ENCODE peak calls at places on chromosomes 3 and 15, in eight cellular contexts. One of them, this sample, is unnamed.
A peak's percentile ranks its signal among the peaks of the same experiment; 100 is the strongest.

GRCh38 chr3:29775352-29775751 is 494.5 kb downstream of the RBMS3 start:
- DNase-seq in fibroblast of pulmonary artery: peak; percentile 36
- DNase-seq in adrenal gland: no peak
- DNase-seq in mammary epithelial cell: no peak
- DNase-seq in stomach: no peak
- DNase-seq in tibial artery: no peak
- DNase-seq in uterus: no peak
- DNase-seq in psoas muscle: no peak
- DNase-seq in this sample: no peak

GRCh38 chr15:41630616-41631218 is 29.5 kb upstream of the MGA start:
- DNase-seq in fibroblast of pulmonary artery: no peak
- DNase-seq in adrenal gland: no peak
- DNase-seq in mammary epithelial cell: no peak
- DNase-seq in stomach: no peak
- DNase-seq in tibial artery: no peak
- DNase-seq in uterus: no peak
- DNase-seq in psoas muscle: no peak
- DNase-seq in this sample: no peak

GRCh38 chr3:144114767-144115166 is 143.1 kb downstream of the DIPK2A start:
- DNase-seq in fibroblast of pulmonary artery: no peak
- DNase-seq in adrenal gland: no peak
- DNase-seq in mammary epithelial cell: no peak
- DNase-seq in stomach: no peak
- DNase-seq in tibial artery: no peak
- DNase-seq in uterus: no peak
- DNase-seq in psoas muscle: no peak
- DNase-seq in this sample: no peak

GRCh38 chr3:69915726-69916125 is 83.8 kb upstream of the SAMMSON start:
- DNase-seq in fibroblast of pulmonary artery: no peak
- DNase-seq in adrenal gland: no peak
- DNase-seq in mammary epithelial cell: no peak
- DNase-seq in stomach: no peak
- DNase-seq in tibial artery: no peak
- DNase-seq in uterus: no peak
- DNase-seq in psoas muscle: no peak
- DNase-seq in this sample: no peak

GRCh38 chr3:52118156-52118875 is 35.9 kb downstream of the POC1A start:
- DNase-seq in fibroblast of pulmonary artery: no peak
- DNase-seq in adrenal gland: no peak
- DNase-seq in mammary epithelial cell: no peak
- DNase-seq in stomach: no peak
- DNase-seq in tibial artery: no peak
- DNase-seq in uterus: no peak
- DNase-seq in psoas muscle: no peak
- DNase-seq in this sample: no peak

GRCh38 chr3:174614046-174614445 is 245.1 kb upstream of the NAALADL2 start:
- DNase-seq in fibroblast of pulmonary artery: peak; percentile 3
- DNase-seq in adrenal gland: no peak
- DNase-seq in mammary epithelial cell: no peak
- DNase-seq in stomach: no peak
- DNase-seq in tibial artery: no peak
- DNase-seq in uterus: no peak
- DNase-seq in psoas muscle: no peak
- DNase-seq in this sample: no peak

GRCh38 chr3:117479095-117479494 is 769.5 kb downstream of the TUSC7 start:
- DNase-seq in fibroblast of pulmonary artery: no peak
- DNase-seq in adrenal gland: no peak
- DNase-seq in mammary epithelial cell: no peak
- DNase-seq in stomach: no peak
- DNase-seq in tibial artery: no peak
- DNase-seq in uterus: no peak
- DNase-seq in psoas muscle: no peak
- DNase-seq in this sample: no peak

GRCh38 chr15:66287461-66288055 is 5.8 kb upstream of the DIS3L start:
- DNase-seq in fibroblast of pulmonary artery: peak; percentile 46
- DNase-seq in adrenal gland: no peak
- DNase-seq in mammary epithelial cell: peak; percentile 14
- DNase-seq in stomach: no peak
- DNase-seq in tibial artery: no peak
- DNase-seq in uterus: no peak
- DNase-seq in psoas muscle: no peak
- DNase-seq in this sample: no peak

GRCh38 chr3:2993719-2994118 is 116.5 kb downstream of the IL5RA start:
- DNase-seq in fibroblast of pulmonary artery: no peak
- DNase-seq in adrenal gland: no peak
- DNase-seq in mammary epithelial cell: no peak
- DNase-seq in stomach: no peak
- DNase-seq in tibial artery: no peak
- DNase-seq in uterus: no peak
- DNase-seq in psoas muscle: no peak
- DNase-seq in this sample: no peak

GRCh38 chr15:29686445-29687203 is 135.6 kb downstream of the TJP1 start:
- DNase-seq in fibroblast of pulmonary artery: no peak
- DNase-seq in adrenal gland: no peak
- DNase-seq in mammary epithelial cell: no peak
- DNase-seq in stomach: no peak
- DNase-seq in tibial artery: no peak
- DNase-seq in uterus: no peak
- DNase-seq in psoas muscle: no peak
- DNase-seq in this sample: no peak

DNA sequence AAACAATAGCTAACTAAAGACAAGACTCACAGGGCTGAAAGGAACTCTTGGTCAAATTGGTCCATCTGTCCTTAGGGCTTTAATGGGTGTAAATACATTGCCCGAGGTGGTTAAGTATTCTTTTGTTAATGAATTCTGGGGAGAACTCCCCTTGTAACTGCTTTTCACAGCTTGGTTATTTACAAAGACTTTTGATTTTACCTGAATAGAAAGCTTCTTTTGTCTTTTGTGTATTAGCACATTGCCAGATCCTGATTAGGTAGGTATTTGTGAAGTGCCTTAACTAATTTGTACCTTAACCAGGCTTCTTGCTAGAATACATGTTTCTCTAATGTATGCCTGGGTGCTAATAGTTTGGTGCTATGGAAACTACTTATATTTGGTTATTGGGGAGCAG is 14.0 kb downstream of the CHD2 start:
- DNase-seq in fibroblast of pulmonary artery: no peak
- DNase-seq in adrenal gland: no peak
- DNase-seq in mammary epithelial cell: no peak
- DNase-seq in stomach: no peak
- DNase-seq in tibial artery: no peak
- DNase-seq in uterus: no peak
- DNase-seq in psoas muscle: no peak
- DNase-seq in this sample: no peak
- H3K4me3 ChIP-seq in fibroblast of pulmonary artery: no peak overlapping the region
- H3K4me3 ChIP-seq in adrenal gland: no peak overlapping the region
- H3K4me3 ChIP-seq in mammary epithelial cell: no peak overlapping the region
- H3K4me3 ChIP-seq in stomach: no peak overlapping the region
- H3K4me3 ChIP-seq in tibial artery: no peak overlapping the region
- H3K4me3 ChIP-seq in uterus: no peak overlapping the region
- H3K4me3 ChIP-seq in psoas muscle: peak overlapping the region; percentile 1
- H3K4me3 ChIP-seq in this sample: no peak overlapping the region

GRCh38 chr15:83657549-83657948 is 3.6 kb downstream of the ADAMTSL3 start:
- DNase-seq in fibroblast of pulmonary artery: no peak
- DNase-seq in adrenal gland: no peak
- DNase-seq in mammary epithelial cell: no peak
- DNase-seq in stomach: no peak
- DNase-seq in tibial artery: no peak
- DNase-seq in uterus: no peak
- DNase-seq in psoas muscle: no peak
- DNase-seq in this sample: no peak
- TF ChIP-seq CTCF in fibroblast of pulmonary artery: peak; percentile 6
- TF ChIP-seq CTCF in adrenal gland: peak; percentile 17
- TF ChIP-seq CTCF in mammary epithelial cell: peak; percentile 38
- TF ChIP-seq CTCF in stomach: no peak
- TF ChIP-seq CTCF in tibial artery: no peak
- TF ChIP-seq CTCF in uterus: no peak
- TF ChIP-seq CTCF in psoas muscle: no peak
- TF ChIP-seq CTCF in this sample: peak; percentile 48

GRCh38 chr15:60004846-60005351 is 788 bp downstream of the FOXB1 start:
- DNase-seq in fibroblast of pulmonary artery: peak; percentile 23
- DNase-seq in adrenal gland: no peak
- DNase-seq in mammary epithelial cell: no peak
- DNase-seq in stomach: no peak
- DNase-seq in tibial artery: no peak
- DNase-seq in uterus: no peak
- DNase-seq in psoas muscle: no peak
- DNase-seq in this sample: no peak
- H3K4me3 ChIP-seq in fibroblast of pulmonary artery: no peak overlapping the region
- H3K4me3 ChIP-seq in adrenal gland: peak overlapping the region; percentile 46
- H3K4me3 ChIP-seq in mammary epithelial cell: no peak overlapping the region
- H3K4me3 ChIP-seq in stomach: peak overlapping the region; percentile 61
- H3K4me3 ChIP-seq in tibial artery: peak overlapping the region; percentile 49
- H3K4me3 ChIP-seq in uterus: no peak overlapping the region
- H3K4me3 ChIP-seq in psoas muscle: peak overlapping the region; percentile 66
- H3K4me3 ChIP-seq in this sample: no peak overlapping the region

DNA sequence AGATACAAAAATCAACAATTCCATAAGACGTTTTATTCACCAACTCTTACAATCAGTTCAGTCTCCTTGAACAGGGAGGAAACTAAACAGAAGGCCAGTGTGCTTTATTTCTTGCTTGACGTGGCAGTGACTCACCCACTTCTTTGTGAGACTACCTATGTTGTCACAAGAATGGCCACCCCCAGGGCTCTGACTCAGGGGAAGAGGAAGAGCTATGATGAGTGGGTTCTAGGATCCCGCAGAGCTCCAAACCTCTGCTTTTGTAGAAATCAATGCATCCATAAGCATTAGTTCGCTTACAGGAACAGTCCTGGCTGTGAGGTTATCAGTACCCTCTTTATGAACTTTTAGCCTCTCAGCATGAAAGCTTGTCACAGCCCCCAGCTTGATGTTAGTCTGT is 102.7 kb downstream of the SENP2 start:
- DNase-seq in fibroblast of pulmonary artery: peak; percentile 97
- DNase-seq in adrenal gland: peak; percentile 92
- DNase-seq in mammary epithelial cell: peak; percentile 99
- DNase-seq in stomach: peak; percentile 50
- DNase-seq in tibial artery: no peak
- DNase-seq in uterus: no peak
- DNase-seq in psoas muscle: peak; percentile 20
- DNase-seq in this sample: no peak
- TF ChIP-seq CTCF in fibroblast of pulmonary artery: no peak
- TF ChIP-seq CTCF in adrenal gland: no peak
- TF ChIP-seq CTCF in mammary epithelial cell: no peak
- TF ChIP-seq CTCF in stomach: no peak
- TF ChIP-seq CTCF in tibial artery: no peak
- TF ChIP-seq CTCF in uterus: no peak
- TF ChIP-seq CTCF in psoas muscle: no peak
- TF ChIP-seq CTCF in this sample: no peak

GRCh38 chr3:36764704-36765038 is 318 bp upstream of the DCLK3 start:
- DNase-seq in fibroblast of pulmonary artery: no peak
- DNase-seq in adrenal gland: no peak
- DNase-seq in mammary epithelial cell: no peak
- DNase-seq in stomach: no peak
- DNase-seq in tibial artery: no peak
- DNase-seq in uterus: no peak
- DNase-seq in psoas muscle: no peak
- DNase-seq in this sample: no peak
- H3K4me3 ChIP-seq in fibroblast of pulmonary artery: no peak overlapping the region
- H3K4me3 ChIP-seq in adrenal gland: no peak overlapping the region
- H3K4me3 ChIP-seq in mammary epithelial cell: no peak overlapping the region
- H3K4me3 ChIP-seq in stomach: peak overlapping the region; percentile 45
- H3K4me3 ChIP-seq in tibial artery: peak overlapping the region; percentile 45
- H3K4me3 ChIP-seq in uterus: no peak overlapping the region
- H3K4me3 ChIP-seq in psoas muscle: peak overlapping the region; percentile 56
- H3K4me3 ChIP-seq in this sample: no peak overlapping the region

DNA sequence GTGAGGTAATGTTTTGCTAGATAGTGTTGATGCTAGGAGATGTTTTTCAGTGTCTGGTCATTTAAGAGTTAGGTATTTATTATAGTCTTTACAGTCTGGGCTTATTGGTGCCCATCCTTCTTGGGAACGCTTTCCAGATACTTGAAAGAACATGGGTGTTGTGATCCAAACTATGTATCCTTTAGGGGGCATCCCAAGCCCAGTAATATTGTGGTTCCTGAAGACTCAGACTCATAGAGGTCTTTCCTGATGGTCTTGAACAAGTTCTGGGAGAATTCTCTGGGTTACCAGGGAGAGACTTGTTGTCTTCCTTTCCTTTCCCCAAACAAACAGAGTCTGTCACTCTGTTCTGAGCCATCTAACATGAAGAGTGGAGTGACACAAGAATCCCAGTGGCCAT is 99.7 kb upstream of the LRRC3B start:
- DNase-seq in fibroblast of pulmonary artery: no peak
- DNase-seq in adrenal gland: no peak
- DNase-seq in mammary epithelial cell: no peak
- DNase-seq in stomach: no peak
- DNase-seq in tibial artery: no peak
- DNase-seq in uterus: no peak
- DNase-seq in psoas muscle: no peak
- DNase-seq in this sample: no peak
- TF ChIP-seq CTCF in fibroblast of pulmonary artery: no peak
- TF ChIP-seq CTCF in adrenal gland: no peak
- TF ChIP-seq CTCF in mammary epithelial cell: no peak
- TF ChIP-seq CTCF in stomach: no peak
- TF ChIP-seq CTCF in tibial artery: no peak
- TF ChIP-seq CTCF in uterus: no peak
- TF ChIP-seq CTCF in psoas muscle: no peak
- TF ChIP-seq CTCF in this sample: no peak

This sample was measured in GM12864.